ENCODE peak calls at places on chromosomes 3 and 15, in ten cellular contexts. P, Z, X, F, H, T, Y, E, C and D are unnamed samples.

GRCh38 chr3:24058940-24059705 is 114.0 kb downstream of the NR1D2 start:
- DNase-seq in X (no peak), P (no peak), C (no peak), E (no peak), Z (no peak), F (no peak), T (no peak), Y (no peak), H (no peak), D (no peak)

GRCh38 chr3:48997714-48998637 is 7.9 kb downstream of the P4HTM start:
- DNase-seq in Z (no peak), Y (no peak), H (no peak), F (no peak), C (no peak), P (no peak), X (no peak), E (no peak), T (no peak), D (no peak)

GRCh38 chr3:50502584-50503423 is 630 bp downstream of the CACNA2D2 start:
- DNase-seq in E (no peak), H (no peak), X (no peak), Y (no peak), P (no peak), C (no peak), T (no peak), Z (no peak), F (peak), D (no peak)

GRCh38 chr3:52827441-52827840 is 3.0 kb downstream of the ITIH4 start:
- DNase-seq in C (peak), T (no peak), H (peak), F (peak), Z (no peak), P (peak), Y (peak), X (no peak), E (no peak), D (peak)

GRCh38 chr3:148233403-148233802 is 464.3 kb upstream of the AGTR1 start:
- DNase-seq in F (no peak), C (peak), H (peak), P (no peak), E (no peak), T (no peak), Y (peak), X (no peak), Z (no peak), D (peak)

GRCh38 chr3:161599702-161600101 is 103.1 kb downstream of the OTOL1 start:
- DNase-seq in E (no peak), Y (no peak), H (no peak), Z (no peak), F (no peak), P (no peak), C (no peak), T (no peak), X (no peak), D (no peak)

GRCh38 chr3:176767385-176767784 is 429.9 kb downstream of the TBL1XR1 start:
- DNase-seq in T (no peak), P (no peak), C (peak), F (no peak), Z (peak), X (no peak), H (peak), Y (peak), E (peak), D (peak)

GRCh38 chr15:63083046-63083445 is 38.6 kb upstream of the LACTB start:
- DNase-seq in Y (no peak), H (no peak), F (peak), E (no peak), P (no peak), T (no peak), X (no peak), C (no peak), Z (peak), D (no peak)

GRCh38 chr15:55518641-55519040 is 10.6 kb upstream of the DNAAF4 start:
- DNase-seq in Z (no peak), Y (no peak), T (no peak), E (no peak), P (no peak), C (no peak), F (no peak), H (no peak), X (no peak), D (no peak)
- TF ChIP-seq CTCF in Z (no peak), Y (peak), T (peak), E (no peak), P (no peak), C (peak), F (peak), H (peak), X (no peak), D (peak)

DNA sequence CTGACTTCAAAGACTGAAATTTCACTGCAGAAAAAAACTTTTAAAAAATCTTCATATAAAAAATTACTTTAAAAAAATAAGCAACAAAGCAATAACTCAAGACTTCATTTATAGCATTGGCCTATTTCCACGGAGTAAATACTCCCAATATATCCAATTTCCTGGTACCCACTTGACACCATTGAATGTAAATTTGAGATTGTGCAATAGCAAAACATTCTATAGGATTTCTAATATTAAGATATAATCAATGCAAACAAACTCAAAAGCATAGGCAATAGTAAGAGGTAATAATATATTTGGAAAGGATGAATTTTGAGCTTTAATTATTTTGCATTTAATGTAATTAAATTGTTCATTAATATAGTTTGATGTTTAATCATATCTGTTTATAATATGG is 148.0 kb upstream of the CNTN6 start:
- DNase-seq in C (no peak), P (no peak), H (no peak), T (no peak), E (no peak), F (no peak), X (no peak), Y (no peak), Z (no peak), D (no peak)
- H3K4me3 ChIP-seq in C (no peak), P (no peak), H (no peak), T (no peak), E (no peak), F (no peak), X (no peak), Y (no peak), Z (no peak), D (no peak)

DNA sequence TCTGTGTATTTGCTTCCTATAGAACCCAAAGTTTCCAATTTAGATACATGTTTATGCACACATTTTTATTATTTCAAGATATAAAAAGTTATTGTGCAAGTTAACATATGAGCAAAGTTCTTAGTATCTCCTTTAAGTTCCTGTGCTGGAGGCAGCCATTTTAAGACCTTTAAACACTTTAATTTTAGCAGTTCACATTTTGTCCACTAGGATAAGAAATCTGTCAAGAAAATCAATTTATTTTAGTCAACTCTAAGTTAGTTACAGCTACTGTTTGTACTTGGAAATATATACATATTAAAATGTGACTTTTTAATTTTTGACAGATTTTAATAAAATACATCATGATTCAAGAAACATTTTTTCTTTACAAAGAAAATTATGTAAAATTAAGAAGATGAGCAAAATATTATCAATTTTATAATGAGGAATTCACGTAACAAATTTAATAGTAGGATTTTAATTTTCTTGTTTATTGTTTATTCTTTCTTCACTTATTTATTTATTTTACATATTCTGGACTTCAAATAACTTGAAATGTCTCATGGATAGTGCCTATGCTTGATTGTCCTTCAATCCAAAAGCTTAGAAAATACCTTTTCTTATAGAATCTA is 402.6 kb upstream of the GBE1 start:
- DNase-seq in E (no peak), P (no peak), T (no peak), C (peak), H (peak), X (peak), Z (no peak), Y (peak), F (no peak), D (peak)
- TF ChIP-seq CTCF in E (no peak), P (no peak), T (no peak), C (peak), H (peak), X (no peak), Z (no peak), Y (no peak), F (peak), D (peak)

DNA sequence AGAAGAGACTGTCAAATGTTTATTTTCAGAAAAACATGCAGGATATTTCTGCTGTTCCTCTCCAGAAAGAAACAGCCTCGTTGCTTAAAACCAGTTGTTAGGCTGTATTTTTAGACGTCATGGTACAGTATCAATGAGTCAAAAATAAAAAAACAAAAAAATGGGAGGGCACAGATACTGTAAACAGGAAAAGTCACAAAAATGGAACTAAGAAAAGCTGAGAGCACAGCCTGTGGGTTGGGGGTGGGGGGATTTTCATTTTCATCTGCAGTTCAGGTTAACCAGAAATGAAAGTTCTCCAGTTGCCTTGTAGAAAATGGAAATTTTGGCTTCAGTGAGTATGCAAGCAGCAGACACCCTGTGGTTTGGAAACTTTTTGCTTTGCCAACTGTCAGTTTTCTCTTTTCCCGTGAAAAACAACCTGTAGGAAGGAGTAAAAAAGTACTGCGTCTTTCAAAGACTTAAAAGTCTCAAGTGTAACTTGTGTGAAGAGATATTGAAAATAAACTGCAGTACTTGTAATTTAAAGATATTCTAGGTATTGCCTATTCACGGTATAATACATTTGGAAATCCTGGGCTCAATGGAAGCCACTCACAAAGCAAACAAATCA is 59.0 kb downstream of the FRMD4B start:
- DNase-seq in E (no peak), H (no peak), Y (no peak), P (peak), T (no peak), X (no peak), F (no peak), C (no peak), Z (no peak), D (no peak)
- H3K4me3 ChIP-seq in E (no peak), H (no peak), Y (no peak), P (no peak), T (no peak), X (no peak), F (no peak), C (no peak), Z (no peak), D (no peak)

DNA sequence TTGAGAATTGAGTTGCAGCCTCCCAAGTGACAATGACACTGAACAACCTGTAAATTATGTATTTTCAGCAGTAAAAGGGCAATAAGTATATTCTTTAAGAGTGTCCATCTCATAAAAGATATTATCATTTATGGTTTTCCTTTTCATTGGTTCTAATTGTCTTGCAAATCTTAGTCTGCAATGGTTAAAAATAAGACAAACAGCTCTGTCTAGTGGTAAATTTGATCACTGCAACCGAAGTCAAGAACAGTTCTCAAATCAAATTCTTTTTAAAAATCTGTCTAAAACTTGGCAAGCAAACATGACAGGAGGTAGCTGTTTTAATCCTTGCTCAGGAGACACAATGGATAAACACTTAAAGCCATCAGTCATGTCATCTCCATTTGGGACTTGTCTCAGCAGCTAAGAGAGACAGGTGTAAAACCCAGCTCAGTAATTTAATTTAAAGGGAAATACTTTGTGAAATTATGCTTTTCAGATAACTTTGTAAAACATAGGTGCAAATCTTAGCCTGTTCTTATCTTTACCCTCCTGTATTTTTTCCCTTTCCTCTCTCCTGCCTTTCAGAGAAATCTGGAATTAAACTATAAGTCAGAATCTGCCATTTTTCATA is 150.3 kb upstream of the ARHGEF26 start:
- DNase-seq in X (peak), H (peak), T (peak), C (peak), F (no peak), Y (peak), E (no peak), Z (no peak), P (no peak), D (peak)
- TF ChIP-seq CTCF in X (peak), H (peak), T (peak), C (peak), F (peak), Y (peak), E (no peak), Z (peak), P (peak), D (peak)

GRCh38 chr15:100878601-100879000 is 1.0 kb upstream of the ALDH1A3 start:
- DNase-seq in X (no peak), T (no peak), Z (no peak), C (no peak), E (no peak), F (no peak), Y (no peak), H (no peak), P (no peak), D (no peak)
- H3K4me3 ChIP-seq in X (peak), T (peak), Z (peak), C (peak), E (peak), F (no peak), Y (peak), H (no peak), P (no peak), D (peak)

GRCh38 chr3:32321095-32321835 is 70.4 kb upstream of the CMTM7 start:
- DNase-seq in H (no peak), Y (no peak), P (no peak), C (no peak), Z (no peak), X (no peak), T (no peak), F (peak), E (no peak), D (peak)

GRCh38 chr3:32323605-32324004 is 68.0 kb upstream of the CMTM7 start:
- DNase-seq in Z (no peak), H (no peak), F (no peak), X (no peak), P (no peak), E (no peak), T (no peak), Y (no peak), C (peak), D (no peak)

GRCh38 chr3:32326791-32327190 is 64.9 kb upstream of the CMTM7 start:
- DNase-seq in F (no peak), E (no peak), Y (no peak), Z (no peak), P (no peak), C (no peak), X (no peak), H (no peak), T (no peak), D (no peak)

GRCh38 chr3:32322311-32322710 is 69.3 kb upstream of the CMTM7 start:
- DNase-seq in T (no peak), E (no peak), F (no peak), P (no peak), H (no peak), X (no peak), Y (no peak), C (no peak), Z (no peak), D (no peak)

DNA sequence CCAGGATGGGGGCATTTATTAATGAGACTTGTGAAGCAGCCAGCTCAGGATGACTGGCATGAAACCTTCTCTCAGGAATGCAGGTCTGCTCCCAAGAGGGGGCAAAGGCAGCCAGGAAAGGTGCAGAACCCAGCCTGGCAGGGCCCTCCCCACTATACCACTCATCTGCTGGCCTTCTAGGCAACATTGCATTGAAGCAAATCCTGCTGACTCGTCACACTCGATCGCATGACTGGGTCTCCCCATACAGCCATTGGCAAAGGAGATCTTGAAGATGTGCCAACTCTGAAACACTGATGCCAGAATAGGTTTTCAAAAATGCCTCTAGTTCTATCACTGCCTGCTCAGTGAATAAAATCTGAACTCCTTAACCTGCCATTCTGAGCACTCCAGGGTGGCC is 65.7 kb upstream of the CMTM7 start:
- DNase-seq in H (no peak), Z (no peak), X (no peak), Y (peak), F (no peak), P (no peak), E (no peak), C (peak), T (no peak), D (no peak)
- TF ChIP-seq CTCF in H (no peak), Z (no peak), X (no peak), Y (no peak), F (no peak), P (no peak), E (no peak), C (no peak), T (no peak), D (no peak)

GRCh38 chr3:171286580-171287249 is 173.5 kb downstream of the TNIK start:
- DNase-seq in E (no peak), P (no peak), F (peak), X (no peak), Z (no peak), H (no peak), T (no peak), Y (peak), C (peak), D (peak)

GRCh38 chr3:171285287-171285686 is 174.9 kb downstream of the TNIK start:
- DNase-seq in F (no peak), Z (no peak), H (no peak), E (no peak), P (no peak), T (no peak), C (peak), Y (no peak), X (no peak), D (no peak)

GRCh38 chr3:171283248-171284222 is 176.7 kb downstream of the TNIK start:
- DNase-seq in X (no peak), C (no peak), E (peak), P (no peak), Z (peak), F (no peak), T (no peak), Y (peak), H (no peak), D (no peak)

GRCh38 chr3:171282041-171282440 is 178.2 kb downstream of the TNIK start:
- DNase-seq in P (no peak), F (no peak), T (no peak), H (peak), Y (peak), Z (no peak), X (no peak), E (no peak), C (no peak), D (peak)

DNA sequence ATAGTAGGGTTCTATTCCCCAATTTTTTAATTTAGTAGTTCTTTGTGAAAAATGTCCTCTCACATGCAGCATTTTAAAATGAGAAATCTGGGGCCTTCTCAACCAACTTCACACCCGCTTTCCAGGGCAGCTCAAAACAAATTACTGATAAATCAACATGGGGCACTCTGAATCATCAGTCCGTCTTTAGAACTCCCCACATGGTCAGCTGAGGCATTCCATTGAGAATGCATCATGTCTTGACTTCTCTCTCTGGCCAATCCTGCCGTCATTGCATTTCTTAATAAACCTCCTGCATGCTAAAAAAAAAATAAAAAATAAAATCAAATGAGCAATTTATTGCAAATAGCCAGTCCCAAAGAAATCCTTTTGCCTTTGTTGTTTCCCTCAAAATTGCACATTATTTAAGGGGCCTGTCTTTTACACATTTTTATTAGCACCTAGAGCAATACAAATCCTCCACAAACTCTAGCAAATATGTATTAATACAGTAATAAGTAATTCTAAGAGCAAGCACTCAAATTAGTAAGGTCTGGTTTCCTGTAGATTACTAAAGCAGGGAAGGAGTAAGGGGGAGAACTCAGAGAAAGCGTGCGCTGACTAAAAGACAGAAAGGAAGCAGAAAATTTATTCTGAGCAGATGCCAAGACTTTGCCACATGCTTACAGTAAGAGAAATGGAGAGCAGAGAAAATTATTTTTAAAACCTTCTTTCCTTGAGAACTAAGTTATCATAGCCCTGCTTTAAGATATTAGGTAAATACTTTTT is 175.7 kb downstream of the TNIK start:
- DNase-seq in X (peak), P (no peak), F (peak), Z (peak), C (peak), H (peak), E (peak), T (peak), Y (peak), D (peak)
- H3K4me3 ChIP-seq in X (no peak), P (no peak), F (no peak), Z (no peak), C (no peak), H (no peak), E (no peak), T (no peak), Y (no peak), D (no peak)